ENCODE peak calls at places on chromosomes 12 and 14, in four cellular contexts. One of them, this sample, is unnamed.

GRCh38 chr14:50319293-50319692 is 7.2 kb downstream of the DMAC2L start:
- DNase-seq in HepG2: no peak
- DNase-seq in K562: no peak
- DNase-seq in GM12878: no peak
- DNase-seq in this sample: no peak

GRCh38 chr12:24997496-24997895 is 48.6 kb upstream of the BCAT1 start:
- DNase-seq in K562: no peak
- DNase-seq in GM12878: no peak
- DNase-seq in HepG2: no peak
- DNase-seq in this sample: no peak

GRCh38 chr14:103833711-103834110 is 13.7 kb downstream of the PPP1R13B start:
- DNase-seq in K562: no peak
- DNase-seq in GM12878: no peak
- DNase-seq in HepG2: no peak
- DNase-seq in this sample: no peak

GRCh38 chr12:62123721-62124203 is 136.4 kb upstream of the USP15 start:
- DNase-seq in GM12878: no peak
- DNase-seq in K562: peak
- DNase-seq in HepG2: peak
- DNase-seq in this sample: peak

GRCh38 chr12:120822832-120823503 is 81.2 kb downstream of the SPPL3 start:
- DNase-seq in K562: no peak
- DNase-seq in HepG2: no peak
- DNase-seq in GM12878: no peak
- DNase-seq in this sample: no peak

GRCh38 chr14:37399517-37399916 is 195.5 kb downstream of the FOXA1 start:
- DNase-seq in K562: no peak
- DNase-seq in GM12878: no peak
- DNase-seq in HepG2: no peak
- DNase-seq in this sample: no peak

GRCh38 chr14:35342160-35343010 is 50.2 kb downstream of the PSMA6 start:
- DNase-seq in HepG2: no peak
- DNase-seq in GM12878: no peak
- DNase-seq in K562: no peak
- DNase-seq in this sample: no peak

GRCh38 chr12:38689704-38690103 is 215.7 kb downstream of the CPNE8 start:
- DNase-seq in GM12878: no peak
- DNase-seq in K562: no peak
- DNase-seq in HepG2: no peak
- DNase-seq in this sample: no peak

GRCh38 chr12:103742349-103742784 is 98.7 kb downstream of the NT5DC3 start:
- DNase-seq in HepG2: no peak
- DNase-seq in K562: no peak
- DNase-seq in GM12878: no peak
- DNase-seq in this sample: peak

DNA sequence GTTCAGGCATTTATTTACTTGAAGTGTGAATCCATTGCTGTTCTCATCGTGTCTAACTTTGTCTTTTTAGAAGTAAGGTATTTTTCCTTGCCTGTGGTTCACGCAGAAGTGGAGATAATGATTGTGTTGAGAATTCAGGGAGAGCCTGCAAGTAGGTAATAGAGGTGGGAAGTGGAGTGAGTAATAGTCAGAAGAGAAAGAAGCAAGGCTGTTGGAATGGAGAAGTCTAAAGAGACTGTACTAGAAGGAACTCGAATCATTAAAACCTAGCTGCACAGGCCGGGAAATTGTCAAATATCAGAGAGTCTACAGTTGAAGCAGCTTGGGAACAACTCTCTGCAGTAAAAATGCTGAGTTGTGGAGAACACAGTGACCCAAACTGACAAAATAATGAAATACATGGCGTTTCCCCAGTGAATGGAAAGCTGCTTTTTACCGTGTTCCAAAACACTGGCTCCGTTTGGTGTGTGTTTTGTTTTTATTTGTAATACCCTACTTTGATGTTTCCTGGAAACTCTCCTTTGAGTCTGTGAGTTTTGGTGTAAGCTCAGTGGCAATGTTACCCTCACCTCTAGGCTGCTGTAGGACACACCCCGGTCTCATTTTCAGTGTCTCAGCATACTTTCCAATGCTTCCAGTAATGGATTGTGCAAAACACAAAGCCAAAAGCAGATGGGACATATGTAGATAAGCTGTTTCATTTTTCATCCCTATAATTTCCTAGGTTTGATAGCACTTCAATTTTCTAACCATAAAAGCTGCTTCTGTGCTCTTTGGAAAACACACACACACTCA is 146.6 kb downstream of the CRADD start:
- DNase-seq in K562: no peak
- DNase-seq in HepG2: no peak
- DNase-seq in GM12878: no peak
- DNase-seq in this sample: no peak
- H3K4me2 ChIP-seq in K562: no peak
- H3K4me2 ChIP-seq in HepG2: no peak
- H3K4me2 ChIP-seq in GM12878: no peak
- H3K4me2 ChIP-seq in this sample: peak

DNA sequence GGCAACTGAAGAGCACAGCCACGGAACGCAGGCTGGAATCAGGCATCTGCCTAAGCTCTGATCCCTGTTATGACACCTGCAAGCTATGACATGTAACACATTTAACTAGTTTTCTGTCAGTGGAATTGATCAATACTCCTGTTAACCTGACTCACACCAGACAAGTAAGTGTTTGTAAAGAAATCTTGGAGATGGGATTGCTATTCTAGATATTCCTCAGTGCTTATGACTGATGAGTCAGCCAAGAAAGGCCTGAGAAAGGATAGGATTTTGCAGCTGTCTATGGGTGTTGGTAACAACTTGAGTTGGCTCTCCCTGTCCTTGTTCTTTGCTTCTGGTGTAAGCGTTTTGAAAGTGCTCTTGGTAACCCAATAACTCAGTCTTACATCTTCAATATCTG is 110.5 kb downstream of the GPR135 start:
- DNase-seq in K562: no peak
- DNase-seq in GM12878: no peak
- DNase-seq in HepG2: no peak
- DNase-seq in this sample: no peak
- TF ChIP-seq POLR2AphosphoS2 in K562: no peak
- TF ChIP-seq POLR2AphosphoS2 in GM12878: no peak
- TF ChIP-seq POLR2AphosphoS2 in HepG2: no peak
- TF ChIP-seq POLR2AphosphoS2 in this sample: no peak

DNA sequence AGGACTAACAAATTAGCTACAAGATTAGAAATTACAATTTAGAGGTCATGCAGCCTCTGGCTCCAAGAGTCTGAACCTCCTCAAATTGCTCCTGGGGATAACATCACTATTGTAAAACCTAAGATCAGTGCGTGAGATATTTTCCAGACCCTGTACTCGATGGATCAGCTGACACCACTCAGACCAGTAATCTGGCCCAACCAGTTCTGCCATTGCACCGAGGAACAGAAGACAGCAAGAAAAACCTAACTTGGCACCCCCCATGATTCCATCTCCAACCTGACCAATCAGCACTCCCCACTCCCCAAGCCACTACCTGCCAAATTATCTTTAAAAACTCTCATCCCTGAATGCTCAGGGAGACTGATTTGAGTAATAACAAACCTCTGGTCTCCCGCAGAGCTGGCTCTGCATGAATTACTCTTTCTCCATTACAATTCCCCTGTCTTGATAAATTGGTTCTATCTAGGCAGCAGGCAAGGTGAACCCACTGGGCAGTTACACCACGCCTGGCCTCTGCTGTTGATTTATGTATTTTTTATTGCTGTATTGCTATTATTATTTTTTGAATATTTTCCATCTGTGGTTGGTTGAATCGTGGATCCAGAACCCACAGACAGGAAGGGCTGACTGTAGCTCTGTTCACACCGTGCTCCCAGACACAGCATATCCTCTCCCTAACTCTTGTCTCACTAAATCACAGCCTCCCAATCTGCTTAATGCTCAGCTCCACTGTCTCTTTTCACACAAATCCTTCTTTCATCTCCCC is 9.2 kb downstream of the HEBP1 start:
- DNase-seq in HepG2: no peak
- DNase-seq in K562: no peak
- DNase-seq in GM12878: no peak
- DNase-seq in this sample: no peak
- H3K4me2 ChIP-seq in HepG2: no peak
- H3K4me2 ChIP-seq in K562: no peak
- H3K4me2 ChIP-seq in GM12878: no peak
- H3K4me2 ChIP-seq in this sample: no peak

GRCh38 chr14:31297701-31298344 is 90.2 kb upstream of the HECTD1 start:
- DNase-seq in GM12878: no peak
- DNase-seq in HepG2: no peak
- DNase-seq in K562: no peak
- DNase-seq in this sample: no peak
- TF ChIP-seq POLR2AphosphoS2 in GM12878: no peak
- TF ChIP-seq POLR2AphosphoS2 in HepG2: no peak
- TF ChIP-seq POLR2AphosphoS2 in K562: no peak
- TF ChIP-seq POLR2AphosphoS2 in this sample: no peak

This sample was measured in A549.